ENCODE peak calls at places on chromosomes 4 and X, in nine cellular contexts. E is CD4-positive, alpha-beta T cell; F is NB4; S is heart right ventricle; B is WTC11; A is B cell; U is cardiac muscle cell; J is uterus; C is K562. G is an unnamed sample.

GRCh38 chrX:27660878-27661277 is 70.7 kb downstream of the DCAF8L2 start:
- DNase-seq in S (no peak), F (no peak), C (no peak), A (no peak), E (no peak), U (no peak), B (no peak), J (no peak), G (no peak)

GRCh38 chrX:72532371-72532770 is 40.3 kb downstream of the HDAC8 start:
- DNase-seq in U (peak; percentile 3), J (no peak), B (no peak), A (no peak), E (no peak), C (no peak), S (no peak), F (no peak), G (no peak)

GRCh38 chr4:155768370-155768769 is 9.5 kb downstream of the GUCY1B1 start:
- DNase-seq in F (no peak), C (no peak), U (no peak), B (no peak), S (no peak), E (no peak), J (no peak), A (no peak), G (no peak)

GRCh38 chrX:37912286-37912685 is 64.9 kb upstream of the DYNLT3 start:
- DNase-seq in U (peak; percentile 14), S (no peak), F (peak; percentile 14), E (no peak), A (no peak), B (no peak), J (no peak), C (no peak), G (no peak)

GRCh38 chr4:123452585-123452984 is 56.0 kb downstream of the SPRY1 start:
- DNase-seq in U (peak; percentile 55), J (peak; percentile 40), B (no peak), F (peak; percentile 52), S (peak; percentile 40), C (no peak), E (no peak), A (no peak), G (peak; percentile 60)

GRCh38 chrX:23694606-23695005 is 27.3 kb downstream of the PRDX4 start:
- DNase-seq in J (peak; percentile 57), S (peak; percentile 49), E (peak; percentile 29), F (peak; percentile 64), C (peak; percentile 50), A (peak; percentile 60), B (peak; percentile 18), U (peak; percentile 66), G (peak; percentile 39)

GRCh38 chr4:8586246-8586645 is 6.1 kb downstream of the GPR78 start:
- DNase-seq in A (no peak), F (no peak), C (no peak), U (no peak), E (no peak), S (no peak), B (no peak), J (no peak), G (no peak)

GRCh38 chr4:41882622-41883347 is 52.4 kb upstream of the TMEM33 start:
- DNase-seq in B (peak; percentile 60), C (peak; percentile 79), U (peak; percentile 44), S (peak; percentile 24), E (peak; percentile 40), F (peak; percentile 61), A (peak; percentile 93), J (no peak), G (no peak)

GRCh38 chr4:40916880-40917279 is 167.1 kb downstream of the NSUN7 start:
- DNase-seq in F (peak; percentile 81), U (peak; percentile 43), A (no peak), S (peak; percentile 43), J (no peak), B (peak; percentile 81), C (peak; percentile 46), E (peak; percentile 8), G (no peak)

GRCh38 chr4:189436207-189436606 is 504.5 kb upstream of the FRG1 start:
- DNase-seq in A (no peak), C (no peak), B (no peak), E (no peak), S (no peak), U (no peak), J (no peak), F (no peak), G (no peak)

GRCh38 chr4:73777612-73778011 is 37.2 kb downstream of the CXCL8 start:
- DNase-seq in A (no peak), B (no peak), U (peak; percentile 28), C (no peak), J (no peak), F (no peak), E (no peak), S (no peak), G (no peak)

GRCh38 chr4:168511780-168512467 is 15.1 kb downstream of the PALLD start:
- DNase-seq in B (peak; percentile 13), J (no peak), E (peak; percentile 60), S (no peak), U (no peak), F (no peak), C (no peak), A (no peak), G (no peak)

GRCh38 chrX:81259008-81259713 is 57.3 kb downstream of the SH3BGRL start:
- DNase-seq in A (no peak), E (no peak), J (peak; percentile 35), F (no peak), C (no peak), S (peak; percentile 4), U (peak; percentile 69), B (no peak), G (no peak)

GRCh38 chr4:150569384-150569987 is 12.5 kb upstream of the MAB21L2 start:
- DNase-seq in C (no peak), U (peak; percentile 49), F (no peak), J (no peak), B (no peak), E (no peak), S (no peak), A (no peak), G (peak; percentile 18)

GRCh38 chrX:84737471-84737871 is 235.2 kb upstream of the HDX start:
- DNase-seq in E (no peak), C (no peak), U (no peak), F (no peak), J (peak; percentile 51), S (no peak), A (no peak), B (no peak), G (no peak)

GRCh38 chrX:102858826-102859627 is 78.0 kb upstream of the RAB40AL start:
- DNase-seq in A (no peak), J (no peak), C (no peak), B (peak; percentile 22), S (no peak), U (no peak), F (peak; percentile 8), E (no peak), G (no peak)

GRCh38 chr4:39932776-39933402 is 44.8 kb downstream of the PDS5A start:
- DNase-seq in C (no peak), U (no peak), F (no peak), A (no peak), J (no peak), B (no peak), S (no peak), E (no peak), G (no peak)

GRCh38 chrX:118420462-118420861 is 74.6 kb downstream of the WDR44 start:
- DNase-seq in F (peak; percentile 8), J (no peak), B (no peak), A (no peak), S (no peak), C (no peak), U (peak; percentile 74), E (no peak), G (no peak)

GRCh38 chrX:71998836-71999509 is 88.3 kb downstream of the NHSL2 start:
- DNase-seq in J (peak; percentile 43), U (peak; percentile 31), E (peak; percentile 21), A (peak; percentile 51), C (peak; percentile 42), F (peak; percentile 55), S (peak; percentile 19), B (no peak), G (no peak)

GRCh38 chr4:46386570-46386969 is 3.4 kb downstream of the GABRA2 start:
- DNase-seq in J (no peak), F (no peak), C (no peak), E (no peak), A (no peak), U (no peak), B (peak; percentile 41), S (no peak), G (no peak)
- TF ChIP-seq CTCF in J (no peak), F (no peak), C (no peak), E (no peak), A (no peak), U (no peak), B (no peak), S (no peak), G (peak; percentile 6)

DNA sequence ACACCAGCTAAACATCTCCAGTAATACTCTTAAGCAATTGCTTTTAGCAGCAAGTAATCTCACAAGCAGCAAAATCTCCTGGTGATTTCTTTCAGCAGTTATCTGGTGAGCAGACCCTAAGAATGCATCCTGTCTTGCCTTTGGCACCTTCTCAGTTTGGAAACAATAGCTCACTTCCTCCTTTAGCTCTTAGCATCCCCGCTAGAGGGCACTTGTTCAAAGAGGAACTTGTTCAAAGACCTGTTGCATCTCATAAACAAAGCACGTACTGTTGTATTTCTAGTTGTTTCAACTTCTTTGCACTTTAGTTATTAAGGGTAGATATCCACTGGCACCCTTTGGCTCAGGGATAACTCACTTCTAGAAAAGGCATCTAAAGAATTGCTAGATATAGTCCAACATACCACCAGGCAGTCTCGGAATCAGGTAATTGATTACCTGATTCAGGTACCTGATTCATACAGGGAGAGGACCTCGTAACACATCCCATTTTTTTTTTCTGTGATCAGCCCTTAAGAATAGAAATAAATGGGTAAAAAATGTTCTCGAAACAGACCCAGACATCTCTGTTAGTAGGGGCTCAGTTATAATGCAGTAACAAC is 81.9 kb upstream of the QRFPR start:
- DNase-seq in S (peak; percentile 70), B (peak; percentile 34), C (peak; percentile 16), E (peak; percentile 20), U (peak; percentile 85), F (peak; percentile 67), A (no peak), J (peak; percentile 29), G (peak; percentile 61)
- TF ChIP-seq CTCF in S (peak; percentile 80), B (peak; percentile 40), C (peak; percentile 59), E (peak; percentile 27), U (peak; percentile 86), F (peak; percentile 86), A (peak; percentile 61), J (no peak), G (peak; percentile 83)

DNA sequence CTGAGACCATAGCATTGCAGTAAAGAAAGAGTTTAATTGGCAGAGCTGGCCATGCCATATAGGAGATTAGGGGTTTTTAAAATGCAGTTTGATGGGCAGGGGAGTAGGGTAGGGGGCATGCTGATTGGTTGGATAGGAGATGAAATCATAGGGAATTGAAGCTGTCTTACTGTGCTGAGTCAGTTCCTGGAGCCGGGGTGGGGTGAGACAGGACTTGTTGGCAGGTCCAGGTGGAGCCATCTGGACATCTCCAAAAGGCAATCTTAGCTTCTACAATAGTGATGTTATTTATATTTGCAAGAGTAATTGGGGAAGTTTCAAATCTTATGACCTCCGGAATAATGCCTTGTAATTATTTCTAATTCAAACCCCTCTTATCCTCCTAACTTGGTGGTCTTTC is 32.4 kb upstream of the PGM2 start:
- DNase-seq in C (no peak), A (no peak), F (no peak), S (no peak), B (no peak), E (no peak), J (no peak), U (no peak), G (no peak)
- TF ChIP-seq CTCF in C (no peak), A (no peak), F (no peak), S (no peak), B (no peak), E (no peak), J (no peak), U (no peak), G (no peak)

GRCh38 chr4:86898562-86898961 is 6.3 kb upstream of the C4orf36 start:
- DNase-seq in S (no peak), F (peak; percentile 38), J (no peak), C (no peak), A (no peak), B (no peak), U (no peak), E (no peak), G (no peak)
- TF ChIP-seq CTCF in S (no peak), F (peak; percentile 14), J (no peak), C (peak; percentile 58), A (no peak), B (no peak), U (peak; percentile 19), E (no peak), G (peak; percentile 45)